ENCODE peak calls at places on chromosomes 12 and 14, in five cellular contexts. U is GM23338, P is spleen, Z is hepatocyte, T is breast epithelium. C is an unnamed sample.

GRCh38 chr14:58258156-58258555 is 13.5 kb downstream of the PSMA3 start:
- DNase-seq in U (peak; percentile 25), P (no peak), Z (no peak), T (no peak), C (no peak)

GRCh38 chr14:23562822-23563472 is 4.6 kb downstream of the AP1G2 start:
- DNase-seq in U (peak; percentile 90), P (no peak), Z (peak; percentile 73), T (no peak), C (no peak)

GRCh38 chr12:21451529-21451928 is 14.1 kb downstream of the PYROXD1 start:
- DNase-seq in U (peak; percentile 71), P (no peak), Z (no peak), T (no peak), C (no peak)

GRCh38 chr14:50714452-50715073 is 46.5 kb upstream of the SAV1 start:
- DNase-seq in U (peak; percentile 61), P (no peak), Z (peak; percentile 39), T (no peak), C (no peak)

GRCh38 chr14:76133103-76133502 is 18.6 kb upstream of the GPATCH2L start:
- DNase-seq in U (peak; percentile 75), P (no peak), Z (peak; percentile 50), T (no peak), C (no peak)

GRCh38 chr12:105273601-105274000 is 37.6 kb upstream of the APPL2 start:
- DNase-seq in U (no peak), P (no peak), Z (no peak), T (no peak), C (no peak)

GRCh38 chr12:15535287-15535895 is 213.1 kb downstream of the PTPRO start:
- DNase-seq in U (no peak), P (no peak), Z (no peak), T (no peak), C (no peak)

GRCh38 chr12:113181975-113182374 is 3.3 kb downstream of the DDX54 start:
- DNase-seq in U (no peak), P (no peak), Z (no peak), T (no peak), C (no peak)

GRCh38 chr12:121404734-121405133 is 4.8 kb downstream of the RNF34 start:
- DNase-seq in U (no peak), P (no peak), Z (peak; percentile 57), T (no peak), C (no peak)

GRCh38 chr14:75732888-75733287 is 71.8 kb downstream of the TTLL5 start:
- DNase-seq in U (no peak), P (no peak), Z (no peak), T (no peak), C (no peak)

DNA sequence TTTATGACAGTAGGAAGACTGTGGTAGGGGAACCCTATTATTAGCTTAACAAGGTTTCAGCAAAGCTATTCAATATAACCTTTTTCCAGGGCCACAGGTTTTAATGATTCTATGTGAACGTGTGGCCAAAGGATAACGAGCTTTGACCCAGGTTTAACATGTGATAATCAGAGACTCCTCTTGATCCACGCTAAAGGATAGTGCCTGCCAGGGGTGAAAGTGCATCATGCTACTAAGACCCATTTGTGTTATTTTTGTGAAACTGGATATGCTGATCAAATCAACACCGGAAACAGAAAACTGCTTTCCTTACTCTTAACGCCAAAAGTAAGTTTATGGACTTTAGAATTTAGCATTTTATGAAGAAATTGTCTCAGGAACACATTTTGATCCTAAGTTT is 921 bp upstream of the TAOK3 start:
- DNase-seq in U (no peak), P (no peak), Z (no peak), T (no peak), C (no peak)
- H3K4me3 ChIP-seq in U (peak overlapping the region; percentile 95), P (peak overlapping the region; percentile 86), Z (peak overlapping the region; percentile 23), T (peak overlapping the region; percentile 88), C (peak overlapping the region; percentile 80)

DNA sequence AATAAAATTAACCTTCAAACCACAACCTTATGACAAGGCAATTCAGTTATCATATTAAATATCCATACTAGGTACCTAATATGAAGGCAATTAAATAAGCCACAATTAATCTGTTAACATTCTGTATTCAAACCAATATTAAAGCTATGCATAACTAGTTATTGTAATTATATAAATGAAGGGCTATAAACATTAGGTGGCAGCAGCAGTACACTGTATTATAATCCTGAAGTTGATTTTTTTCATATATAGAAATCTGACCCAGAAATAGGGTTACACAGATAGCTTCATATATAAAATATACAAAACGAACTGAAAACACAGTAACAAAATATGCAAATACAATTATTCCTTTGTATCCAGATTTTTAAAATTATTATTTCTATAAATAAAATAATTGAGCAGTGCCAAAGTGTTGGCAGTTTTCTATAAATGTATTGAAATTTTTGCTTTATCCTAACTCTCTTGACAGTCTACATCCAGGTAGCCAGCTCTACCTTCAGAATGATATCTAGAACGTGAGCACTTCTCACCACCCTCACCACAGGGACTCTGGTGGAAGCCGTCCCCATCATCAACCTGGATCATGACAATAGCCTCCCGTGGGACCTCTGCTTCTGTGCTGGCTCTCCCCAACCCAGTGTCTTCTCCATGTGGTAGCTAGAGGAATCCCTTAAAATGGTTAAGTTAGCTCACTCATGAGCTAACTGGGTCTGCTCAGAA is 136.2 kb downstream of the MED13L start:
- DNase-seq in U (no peak), P (no peak), Z (no peak), T (no peak), C (no peak)
- TF ChIP-seq CTCF in U (no peak), P (no peak), Z (peak; percentile 20), T (no peak), C (peak; percentile 60)

DNA sequence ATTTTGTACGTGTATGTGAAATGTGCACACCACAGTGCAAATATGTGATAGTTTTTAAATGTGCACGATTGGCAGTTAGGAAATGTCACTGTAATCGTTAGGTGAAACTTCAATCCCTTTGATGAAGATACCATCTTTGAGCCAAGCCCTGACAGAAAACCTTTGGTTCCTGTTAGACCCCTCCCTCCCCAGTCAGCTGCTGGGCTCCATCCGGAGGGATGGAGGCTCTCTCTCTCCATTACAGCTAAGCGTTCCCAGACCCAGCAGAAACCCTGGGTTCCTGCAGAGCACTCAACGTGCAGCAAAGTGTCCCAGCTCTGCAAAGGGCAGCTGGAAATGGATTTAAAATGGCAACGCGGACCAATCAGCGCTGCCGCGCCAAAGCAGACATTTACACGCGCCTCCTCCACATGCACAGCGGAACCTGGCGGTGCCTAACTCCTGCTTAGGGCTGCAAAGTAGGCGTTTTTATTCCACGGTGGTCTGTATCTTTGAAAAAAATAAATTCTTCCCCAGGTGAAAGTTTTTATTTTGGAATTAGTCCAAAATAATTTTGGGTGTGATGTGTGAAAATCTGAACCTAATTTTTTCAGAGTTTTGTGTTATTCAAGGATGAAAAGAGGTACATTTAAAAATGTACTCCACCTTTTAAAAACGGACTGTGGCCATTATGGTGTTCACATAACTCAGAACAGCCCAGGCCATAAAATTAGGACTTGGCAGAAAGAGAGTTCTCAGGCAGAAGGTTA is 1.4 kb upstream of the HMGA2 start:
- DNase-seq in U (peak; percentile 89), P (no peak), Z (peak; percentile 71), T (no peak), C (peak; percentile 54)
- H3K4me1 ChIP-seq in U (peaks cover 27% of the 10 kb centered on the region), P (peaks cover 17% of the 10 kb centered on the region), Z (peaks cover 9% of the 10 kb centered on the region), T (peaks cover 5% of the 10 kb centered on the region), C (peaks cover 28% of the 10 kb centered on the region)

GRCh38 chr14:105415481-105416428 is 3.9 kb upstream of the MTA1 start:
- DNase-seq in U (no peak), P (no peak), Z (no peak), T (no peak), C (peak; percentile 41)
- H3K4me3 ChIP-seq in U (peak overlapping the region; percentile 68), P (peak overlapping the region; percentile 81), Z (peak overlapping the region; percentile 49), T (peak overlapping the region; percentile 62), C (peak overlapping the region; percentile 47)

DNA sequence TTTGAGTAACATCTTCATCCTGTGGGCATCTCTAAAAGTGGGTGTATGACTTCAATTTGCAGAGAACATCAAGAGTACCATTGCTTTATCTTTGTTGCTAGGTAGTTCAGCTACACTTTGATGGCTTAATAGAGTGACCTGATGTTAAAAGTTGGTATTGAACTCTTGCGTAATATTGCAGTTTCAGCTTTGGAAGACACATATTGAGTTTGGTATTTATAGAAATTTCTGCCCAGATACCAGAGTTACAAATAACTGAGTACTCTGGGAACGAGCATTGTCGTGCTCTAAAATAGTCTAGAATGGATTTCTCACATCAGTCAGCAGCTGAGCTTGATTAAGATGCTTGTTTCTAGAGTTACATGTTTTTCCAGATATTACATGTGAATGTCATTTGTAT is 24.8 kb upstream of the AKAP5 start:
- DNase-seq in U (no peak), P (no peak), Z (no peak), T (no peak), C (no peak)
- TF ChIP-seq CTCF in U (no peak), P (no peak), Z (no peak), T (no peak), C (no peak)

GRCh38 chr14:105069554-105069886 is 4.3 kb upstream of the GPR132 start:
- DNase-seq in U (no peak), P (no peak), Z (no peak), T (no peak), C (no peak)
- H3K4me1 ChIP-seq in U (no peaks in the 10 kb centered on the region), P (peaks cover 28% of the 10 kb centered on the region), Z (peaks cover 5% of the 10 kb centered on the region), T (no peaks in the 10 kb centered on the region), C (no peaks in the 10 kb centered on the region)

GRCh38 chr14:34460295-34460694 is 1.7 kb downstream of the SPTSSA start:
- DNase-seq in U (no peak), P (no peak), Z (no peak), T (no peak), C (no peak)
- H3K4me3 ChIP-seq in U (peak overlapping the region; percentile 91), P (peak overlapping the region; percentile 90), Z (peak overlapping the region; percentile 35), T (no peak overlapping the region), C (peak overlapping the region; percentile 73)

DNA sequence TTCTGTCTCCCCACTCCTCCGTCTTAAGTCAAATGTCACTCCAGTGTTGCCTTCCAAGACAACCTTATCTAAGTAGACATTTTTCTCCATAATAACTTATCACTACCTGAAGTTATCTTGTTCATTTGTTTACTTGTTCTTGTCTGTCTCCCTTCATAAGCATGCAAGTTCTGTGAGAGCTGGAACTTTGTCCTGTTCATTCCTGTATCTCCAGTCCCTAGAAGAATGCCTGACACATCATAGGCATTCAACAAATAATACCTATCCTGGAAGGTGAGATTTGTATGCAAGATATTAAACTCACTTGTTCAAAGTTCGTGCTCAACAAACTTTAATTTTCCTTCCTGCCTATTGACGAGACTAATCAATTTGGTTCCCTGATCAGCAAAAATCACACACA is 5.7 kb upstream of the MIA2 start:
- DNase-seq in U (no peak), P (no peak), Z (peak; percentile 19), T (no peak), C (no peak)
- TF ChIP-seq CTCF in U (no peak), P (no peak), Z (no peak), T (no peak), C (no peak)

GRCh38 chr12:92775416-92775815 is 72.6 kb downstream of the PLEKHG7 start:
- DNase-seq in U (no peak), P (no peak), Z (no peak), T (no peak), C (no peak)
- H3K4me1 ChIP-seq in U (peaks cover 17% of the 10 kb centered on the region), P (no peaks in the 10 kb centered on the region), Z (no peaks in the 10 kb centered on the region), T (no peaks in the 10 kb centered on the region), C (peaks cover 3% of the 10 kb centered on the region)

DNA sequence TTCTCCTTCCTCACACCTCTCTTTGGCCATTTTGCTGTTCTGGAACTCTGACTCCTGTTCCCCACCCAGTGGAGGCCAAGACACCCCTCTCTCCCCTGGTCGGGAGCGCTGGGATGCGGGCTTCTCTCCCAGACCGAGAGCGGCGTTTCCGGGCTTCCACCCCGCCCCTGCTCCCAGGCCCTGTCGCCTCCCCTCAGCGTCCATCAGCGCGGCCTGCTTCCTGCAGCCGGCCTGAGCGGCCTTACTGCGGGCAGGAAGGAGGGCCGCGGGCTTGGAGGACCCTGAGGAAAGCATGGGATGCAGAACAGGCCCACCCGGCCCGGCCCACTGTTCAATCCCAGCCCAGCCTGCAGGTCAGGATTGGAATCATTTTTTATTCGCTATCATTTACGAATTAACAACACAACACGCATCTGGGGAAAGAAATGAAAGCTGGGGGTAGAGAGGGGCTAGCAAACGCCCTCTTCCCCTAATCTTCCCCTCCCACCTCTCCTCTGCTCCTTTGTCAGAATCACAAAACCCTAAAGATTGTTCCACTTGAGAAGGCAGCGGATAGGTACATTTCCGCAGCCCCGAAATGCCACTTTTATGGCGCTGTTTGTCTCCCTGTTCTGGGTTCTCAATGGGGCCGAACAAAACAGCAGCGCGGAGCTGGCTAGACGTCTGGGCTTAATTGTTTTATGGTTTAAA is 3.8 kb upstream of the HOXC8 start:
- DNase-seq in U (peak; percentile 76), P (no peak), Z (no peak), T (no peak), C (no peak)
- H3K4me3 ChIP-seq in U (no peak overlapping the region), P (no peak overlapping the region), Z (no peak overlapping the region), T (peak overlapping the region; percentile 35), C (no peak overlapping the region)

C was measured in RWPE2.